ENCODE peak calls at places on chromosomes 6 and 20, in ten cellular contexts. One of them, this sample, is unnamed.
A peak's percentile ranks its signal among the peaks of the same experiment; 100 is the strongest.

GRCh38 chr6:163427498-163428254 is 13.2 kb downstream of the QKI start:
- DNase-seq in aorta: no peak
- DNase-seq in AG04450: peak; percentile 44
- DNase-seq in effector memory CD4-positive, alpha-beta T cell: no peak
- DNase-seq in neural progenitor cell: peak; percentile 57
- DNase-seq in lower lobe of right lung: no peak
- DNase-seq in cardiac muscle cell: no peak
- DNase-seq in prostate gland: no peak
- DNase-seq in fibroblast of lung: peak; percentile 78
- DNase-seq in uterus: no peak
- DNase-seq in this sample: no peak

GRCh38 chr6:32188381-32189081 is 1.5 kb downstream of the PBX2 start:
- DNase-seq in prostate gland: no peak
- DNase-seq in neural progenitor cell: no peak
- DNase-seq in effector memory CD4-positive, alpha-beta T cell: no peak
- DNase-seq in uterus: peak; percentile 68
- DNase-seq in AG04450: no peak
- DNase-seq in aorta: peak; percentile 59
- DNase-seq in cardiac muscle cell: no peak
- DNase-seq in lower lobe of right lung: no peak
- DNase-seq in fibroblast of lung: peak; percentile 22
- DNase-seq in this sample: no peak

GRCh38 chr6:157235600-157236039 is 87.7 kb downstream of the TMEM242 start:
- DNase-seq in AG04450: no peak
- DNase-seq in cardiac muscle cell: peak; percentile 71
- DNase-seq in lower lobe of right lung: no peak
- DNase-seq in neural progenitor cell: peak; percentile 90
- DNase-seq in fibroblast of lung: peak; percentile 56
- DNase-seq in uterus: peak; percentile 73
- DNase-seq in effector memory CD4-positive, alpha-beta T cell: peak; percentile 24
- DNase-seq in prostate gland: no peak
- DNase-seq in aorta: peak; percentile 91
- DNase-seq in this sample: peak; percentile 42

GRCh38 chr6:21506126-21506525 is 87.4 kb upstream of the SOX4 start:
- DNase-seq in effector memory CD4-positive, alpha-beta T cell: no peak
- DNase-seq in neural progenitor cell: no peak
- DNase-seq in AG04450: no peak
- DNase-seq in uterus: no peak
- DNase-seq in lower lobe of right lung: no peak
- DNase-seq in prostate gland: no peak
- DNase-seq in cardiac muscle cell: no peak
- DNase-seq in aorta: no peak
- DNase-seq in fibroblast of lung: no peak
- DNase-seq in this sample: no peak

GRCh38 chr6:25713802-25714201 is 40.7 kb upstream of the SLC17A4 start:
- DNase-seq in cardiac muscle cell: no peak
- DNase-seq in aorta: no peak
- DNase-seq in neural progenitor cell: no peak
- DNase-seq in effector memory CD4-positive, alpha-beta T cell: no peak
- DNase-seq in lower lobe of right lung: no peak
- DNase-seq in prostate gland: no peak
- DNase-seq in AG04450: no peak
- DNase-seq in fibroblast of lung: peak; percentile 1
- DNase-seq in uterus: no peak
- DNase-seq in this sample: no peak

GRCh38 chr6:136037885-136038460 is 186.5 kb downstream of the PDE7B start:
- DNase-seq in prostate gland: no peak
- DNase-seq in AG04450: peak; percentile 34
- DNase-seq in aorta: no peak
- DNase-seq in neural progenitor cell: no peak
- DNase-seq in uterus: peak; percentile 41
- DNase-seq in effector memory CD4-positive, alpha-beta T cell: no peak
- DNase-seq in lower lobe of right lung: no peak
- DNase-seq in cardiac muscle cell: peak; percentile 17
- DNase-seq in fibroblast of lung: peak; percentile 65
- DNase-seq in this sample: no peak

GRCh38 chr6:16346831-16347230 is 108.4 kb downstream of the GMPR start:
- DNase-seq in effector memory CD4-positive, alpha-beta T cell: no peak
- DNase-seq in fibroblast of lung: no peak
- DNase-seq in prostate gland: no peak
- DNase-seq in AG04450: no peak
- DNase-seq in aorta: no peak
- DNase-seq in neural progenitor cell: no peak
- DNase-seq in uterus: no peak
- DNase-seq in lower lobe of right lung: no peak
- DNase-seq in cardiac muscle cell: no peak
- DNase-seq in this sample: no peak

GRCh38 chr6:53916804-53917463 is 122.1 kb downstream of the LRRC1 start:
- DNase-seq in cardiac muscle cell: no peak
- DNase-seq in AG04450: no peak
- DNase-seq in neural progenitor cell: no peak
- DNase-seq in uterus: no peak
- DNase-seq in prostate gland: no peak
- DNase-seq in fibroblast of lung: no peak
- DNase-seq in lower lobe of right lung: no peak
- DNase-seq in aorta: no peak
- DNase-seq in effector memory CD4-positive, alpha-beta T cell: no peak
- DNase-seq in this sample: no peak

GRCh38 chr20:20215976-20216727 is 151.8 kb upstream of the INSM1 start:
- DNase-seq in cardiac muscle cell: no peak
- DNase-seq in AG04450: no peak
- DNase-seq in lower lobe of right lung: no peak
- DNase-seq in effector memory CD4-positive, alpha-beta T cell: no peak
- DNase-seq in aorta: no peak
- DNase-seq in fibroblast of lung: no peak
- DNase-seq in prostate gland: no peak
- DNase-seq in uterus: no peak
- DNase-seq in neural progenitor cell: no peak
- DNase-seq in this sample: no peak

GRCh38 chr6:41562633-41562975 is 16.4 kb downstream of the FOXP4 start:
- DNase-seq in lower lobe of right lung: no peak
- DNase-seq in uterus: no peak
- DNase-seq in prostate gland: no peak
- DNase-seq in aorta: no peak
- DNase-seq in effector memory CD4-positive, alpha-beta T cell: no peak
- DNase-seq in fibroblast of lung: no peak
- DNase-seq in cardiac muscle cell: no peak
- DNase-seq in neural progenitor cell: no peak
- DNase-seq in AG04450: no peak
- DNase-seq in this sample: no peak

GRCh38 chr6:41563060-41563776 is 17.0 kb downstream of the FOXP4 start:
- DNase-seq in aorta: no peak
- DNase-seq in lower lobe of right lung: no peak
- DNase-seq in neural progenitor cell: no peak
- DNase-seq in uterus: no peak
- DNase-seq in prostate gland: no peak
- DNase-seq in cardiac muscle cell: no peak
- DNase-seq in effector memory CD4-positive, alpha-beta T cell: no peak
- DNase-seq in AG04450: no peak
- DNase-seq in fibroblast of lung: no peak
- DNase-seq in this sample: no peak

GRCh38 chr6:41560440-41561192 is 14.4 kb downstream of the FOXP4 start:
- DNase-seq in aorta: no peak
- DNase-seq in effector memory CD4-positive, alpha-beta T cell: peak; percentile 87
- DNase-seq in fibroblast of lung: peak; percentile 34
- DNase-seq in prostate gland: no peak
- DNase-seq in uterus: peak; percentile 74
- DNase-seq in neural progenitor cell: peak; percentile 69
- DNase-seq in lower lobe of right lung: peak; percentile 67
- DNase-seq in cardiac muscle cell: peak; percentile 44
- DNase-seq in AG04450: no peak
- DNase-seq in this sample: no peak

GRCh38 chr6:41561386-41561785 is 15.2 kb downstream of the FOXP4 start:
- DNase-seq in prostate gland: no peak
- DNase-seq in cardiac muscle cell: no peak
- DNase-seq in AG04450: no peak
- DNase-seq in effector memory CD4-positive, alpha-beta T cell: no peak
- DNase-seq in uterus: no peak
- DNase-seq in fibroblast of lung: no peak
- DNase-seq in neural progenitor cell: no peak
- DNase-seq in aorta: no peak
- DNase-seq in lower lobe of right lung: no peak
- DNase-seq in this sample: no peak

GRCh38 chr6:41561931-41562632 is 15.9 kb downstream of the FOXP4 start:
- DNase-seq in prostate gland: no peak
- DNase-seq in uterus: no peak
- DNase-seq in effector memory CD4-positive, alpha-beta T cell: no peak
- DNase-seq in lower lobe of right lung: no peak
- DNase-seq in cardiac muscle cell: no peak
- DNase-seq in aorta: no peak
- DNase-seq in AG04450: no peak
- DNase-seq in fibroblast of lung: no peak
- DNase-seq in neural progenitor cell: no peak
- DNase-seq in this sample: no peak
- H3K27ac ChIP-seq in prostate gland: no peak overlapping the region
- H3K27ac ChIP-seq in uterus: peak overlapping the region; percentile 76
- H3K27ac ChIP-seq in effector memory CD4-positive, alpha-beta T cell: no peak overlapping the region
- H3K27ac ChIP-seq in lower lobe of right lung: no peak overlapping the region
- H3K27ac ChIP-seq in cardiac muscle cell: no peak overlapping the region
- H3K27ac ChIP-seq in aorta: no peak overlapping the region
- H3K27ac ChIP-seq in AG04450: no peak overlapping the region
- H3K27ac ChIP-seq in fibroblast of lung: no peak overlapping the region
- H3K27ac ChIP-seq in neural progenitor cell: no peak overlapping the region
- H3K27ac ChIP-seq in this sample: no peak overlapping the region

GRCh38 chr6:89986650-89987074 is 92.4 kb downstream of the GJA10 start:
- DNase-seq in aorta: no peak
- DNase-seq in AG04450: peak; percentile 47
- DNase-seq in prostate gland: no peak
- DNase-seq in effector memory CD4-positive, alpha-beta T cell: no peak
- DNase-seq in lower lobe of right lung: no peak
- DNase-seq in uterus: no peak
- DNase-seq in neural progenitor cell: peak; percentile 45
- DNase-seq in cardiac muscle cell: no peak
- DNase-seq in fibroblast of lung: peak; percentile 89
- DNase-seq in this sample: no peak
- H3K27ac ChIP-seq in aorta: no peak overlapping the region
- H3K27ac ChIP-seq in AG04450: peak overlapping the region; percentile 94
- H3K27ac ChIP-seq in prostate gland: no peak overlapping the region
- H3K27ac ChIP-seq in effector memory CD4-positive, alpha-beta T cell: no peak overlapping the region
- H3K27ac ChIP-seq in lower lobe of right lung: no peak overlapping the region
- H3K27ac ChIP-seq in uterus: no peak overlapping the region
- H3K27ac ChIP-seq in neural progenitor cell: no peak overlapping the region
- H3K27ac ChIP-seq in cardiac muscle cell: no peak overlapping the region
- H3K27ac ChIP-seq in fibroblast of lung: peak overlapping the region; percentile 86
- H3K27ac ChIP-seq in this sample: no peak overlapping the region

GRCh38 chr6:10411131-10411914 is 3.6 kb downstream of the TFAP2A start:
- DNase-seq in uterus: no peak
- DNase-seq in fibroblast of lung: no peak
- DNase-seq in lower lobe of right lung: no peak
- DNase-seq in AG04450: no peak
- DNase-seq in neural progenitor cell: peak; percentile 46
- DNase-seq in cardiac muscle cell: no peak
- DNase-seq in aorta: no peak
- DNase-seq in prostate gland: no peak
- DNase-seq in effector memory CD4-positive, alpha-beta T cell: no peak
- DNase-seq in this sample: no peak

GRCh38 chr6:10409766-10410209 is 5.1 kb downstream of the TFAP2A start:
- DNase-seq in lower lobe of right lung: no peak
- DNase-seq in fibroblast of lung: no peak
- DNase-seq in effector memory CD4-positive, alpha-beta T cell: no peak
- DNase-seq in neural progenitor cell: peak; percentile 39
- DNase-seq in prostate gland: no peak
- DNase-seq in cardiac muscle cell: no peak
- DNase-seq in AG04450: no peak
- DNase-seq in aorta: no peak
- DNase-seq in uterus: no peak
- DNase-seq in this sample: no peak

GRCh38 chr6:10411915-10412164 is 3.0 kb downstream of the TFAP2A start:
- DNase-seq in prostate gland: no peak
- DNase-seq in cardiac muscle cell: no peak
- DNase-seq in AG04450: no peak
- DNase-seq in effector memory CD4-positive, alpha-beta T cell: no peak
- DNase-seq in aorta: no peak
- DNase-seq in neural progenitor cell: no peak
- DNase-seq in fibroblast of lung: peak; percentile 38
- DNase-seq in uterus: peak; percentile 31
- DNase-seq in lower lobe of right lung: peak; percentile 55
- DNase-seq in this sample: no peak

GRCh38 chr6:10409160-10409765 is 5.6 kb downstream of the TFAP2A start:
- DNase-seq in cardiac muscle cell: no peak
- DNase-seq in aorta: no peak
- DNase-seq in AG04450: no peak
- DNase-seq in effector memory CD4-positive, alpha-beta T cell: no peak
- DNase-seq in neural progenitor cell: no peak
- DNase-seq in uterus: no peak
- DNase-seq in fibroblast of lung: no peak
- DNase-seq in lower lobe of right lung: no peak
- DNase-seq in prostate gland: no peak
- DNase-seq in this sample: no peak

DNA sequence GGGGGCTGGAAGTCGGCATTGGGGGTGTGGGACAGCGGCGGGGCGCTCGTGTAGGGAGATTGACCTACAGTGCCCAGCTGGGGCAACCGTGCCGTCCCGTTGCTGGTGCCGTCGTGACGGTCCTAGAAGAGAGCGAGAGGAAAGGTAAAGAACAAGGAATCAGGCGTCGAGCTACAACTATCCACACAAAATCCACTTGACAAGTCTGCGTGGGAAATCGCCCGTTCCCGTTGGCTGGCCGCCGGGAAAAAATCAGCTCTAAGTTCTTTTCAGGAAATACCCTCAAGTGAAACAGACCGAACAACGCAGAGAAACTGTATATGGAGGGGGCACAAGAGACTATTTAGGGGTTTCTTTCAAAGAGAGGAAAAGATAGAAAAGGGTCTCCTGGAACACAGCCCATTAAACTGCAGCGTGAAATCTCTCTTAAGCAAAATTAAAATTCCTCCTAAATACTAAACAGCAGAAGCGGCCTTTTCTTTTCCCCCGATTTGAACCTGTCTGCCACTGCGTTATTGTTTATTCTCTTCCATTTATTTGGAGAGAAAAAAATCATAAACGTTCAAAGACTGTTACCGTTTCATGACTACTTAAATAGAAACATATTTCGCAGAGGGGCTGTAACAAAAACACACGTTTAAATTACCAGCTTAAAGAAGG is 4.5 kb downstream of the TFAP2A start:
- DNase-seq in effector memory CD4-positive, alpha-beta T cell: no peak
- DNase-seq in uterus: no peak
- DNase-seq in neural progenitor cell: no peak
- DNase-seq in prostate gland: no peak
- DNase-seq in aorta: no peak
- DNase-seq in fibroblast of lung: no peak
- DNase-seq in cardiac muscle cell: no peak
- DNase-seq in AG04450: no peak
- DNase-seq in lower lobe of right lung: no peak
- DNase-seq in this sample: no peak
- H3K27ac ChIP-seq in effector memory CD4-positive, alpha-beta T cell: no peak overlapping the region
- H3K27ac ChIP-seq in uterus: no peak overlapping the region
- H3K27ac ChIP-seq in neural progenitor cell: no peak overlapping the region
- H3K27ac ChIP-seq in prostate gland: peak overlapping the region; percentile 98
- H3K27ac ChIP-seq in aorta: no peak overlapping the region
- H3K27ac ChIP-seq in fibroblast of lung: no peak overlapping the region
- H3K27ac ChIP-seq in cardiac muscle cell: no peak overlapping the region
- H3K27ac ChIP-seq in AG04450: peak overlapping the region; percentile 21
- H3K27ac ChIP-seq in lower lobe of right lung: no peak overlapping the region
- H3K27ac ChIP-seq in this sample: no peak overlapping the region

DNA sequence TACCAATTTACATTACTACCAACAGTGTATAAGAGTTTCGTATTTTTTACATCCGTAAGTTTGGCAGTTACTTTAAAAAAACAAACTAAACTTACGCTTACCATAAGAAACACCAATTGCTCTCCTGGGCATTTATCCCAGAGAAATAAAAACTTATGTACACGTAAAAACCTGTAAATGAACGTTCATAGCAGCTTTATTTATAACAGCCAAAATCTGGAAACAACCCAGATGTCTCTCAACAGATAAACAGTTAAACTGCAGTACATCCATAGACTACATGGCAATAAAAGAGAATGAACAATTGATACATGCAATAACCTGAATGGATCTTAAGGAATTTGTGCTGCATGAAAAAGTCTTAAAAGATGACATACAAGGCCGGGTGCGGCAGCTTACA is 30.7 kb downstream of the NCR2 start:
- DNase-seq in AG04450: no peak
- DNase-seq in fibroblast of lung: no peak
- DNase-seq in cardiac muscle cell: no peak
- DNase-seq in uterus: no peak
- DNase-seq in neural progenitor cell: no peak
- DNase-seq in prostate gland: no peak
- DNase-seq in effector memory CD4-positive, alpha-beta T cell: no peak
- DNase-seq in lower lobe of right lung: no peak
- DNase-seq in aorta: no peak
- DNase-seq in this sample: no peak
- H3K27ac ChIP-seq in AG04450: no peak overlapping the region
- H3K27ac ChIP-seq in fibroblast of lung: no peak overlapping the region
- H3K27ac ChIP-seq in cardiac muscle cell: no peak overlapping the region
- H3K27ac ChIP-seq in uterus: no peak overlapping the region
- H3K27ac ChIP-seq in neural progenitor cell: no peak overlapping the region
- H3K27ac ChIP-seq in prostate gland: no peak overlapping the region
- H3K27ac ChIP-seq in effector memory CD4-positive, alpha-beta T cell: no peak overlapping the region
- H3K27ac ChIP-seq in lower lobe of right lung: no peak overlapping the region
- H3K27ac ChIP-seq in aorta: no peak overlapping the region
- H3K27ac ChIP-seq in this sample: no peak overlapping the region

This sample was measured in substantia nigra.